ENCODE peak calls at places on chromosomes 6 and 20, in six cellular contexts. One of them, this sample, is unnamed.

GRCh38 chr6:50862172-50862571 is 43.5 kb downstream of the TFAP2B start:
- DNase-seq in H1: no peak
- DNase-seq in GM12892: no peak
- DNase-seq in K562: no peak
- DNase-seq in HepG2: no peak
- DNase-seq in GM12878: no peak
- DNase-seq in this sample: no peak

GRCh38 chr6:43707767-43708166 is 20.2 kb upstream of the MRPS18A start:
- DNase-seq in GM12878: no peak
- DNase-seq in K562: no peak
- DNase-seq in GM12892: no peak
- DNase-seq in H1: no peak
- DNase-seq in HepG2: no peak
- DNase-seq in this sample: no peak

GRCh38 chr20:19249515-19249914 is 37.1 kb downstream of the SLC24A3 start:
- DNase-seq in K562: peak
- DNase-seq in GM12892: no peak
- DNase-seq in HepG2: no peak
- DNase-seq in H1: no peak
- DNase-seq in GM12878: no peak
- DNase-seq in this sample: no peak

GRCh38 chr6:1388927-1389790 is at the start of gene FOXF2:
- DNase-seq in K562: peak
- DNase-seq in HepG2: no peak
- DNase-seq in GM12892: no peak
- DNase-seq in H1: peak
- DNase-seq in GM12878: no peak
- DNase-seq in this sample: no peak

GRCh38 chr6:52371656-52372151 is 9.8 kb downstream of the PAQR8 start:
- DNase-seq in HepG2: peak
- DNase-seq in H1: no peak
- DNase-seq in GM12892: no peak
- DNase-seq in GM12878: no peak
- DNase-seq in K562: no peak
- DNase-seq in this sample: no peak

GRCh38 chr6:107789361-107789760 is 34.8 kb downstream of the SCML4 start:
- DNase-seq in GM12892: no peak
- DNase-seq in K562: no peak
- DNase-seq in GM12878: no peak
- DNase-seq in H1: peak
- DNase-seq in HepG2: no peak
- DNase-seq in this sample: no peak

GRCh38 chr6:155177369-155177961 is 86.3 kb upstream of the CLDN20 start:
- DNase-seq in K562: peak
- DNase-seq in GM12878: no peak
- DNase-seq in HepG2: peak
- DNase-seq in H1: no peak
- DNase-seq in GM12892: no peak
- DNase-seq in this sample: no peak

GRCh38 chr20:11246251-11246775 is 572.5 kb upstream of the JAG1 start:
- DNase-seq in GM12892: no peak
- DNase-seq in K562: no peak
- DNase-seq in HepG2: no peak
- DNase-seq in H1: no peak
- DNase-seq in GM12878: no peak
- DNase-seq in this sample: no peak

GRCh38 chr6:112877134-112878100 is 530.3 kb downstream of the RFPL4B start:
- DNase-seq in HepG2: no peak
- DNase-seq in H1: no peak
- DNase-seq in GM12878: no peak
- DNase-seq in GM12892: no peak
- DNase-seq in K562: no peak
- DNase-seq in this sample: no peak

GRCh38 chr20:58922036-58922435 is 59.0 kb upstream of the NELFCD start:
- DNase-seq in GM12892: no peak
- DNase-seq in K562: no peak
- DNase-seq in H1: no peak
- DNase-seq in HepG2: no peak
- DNase-seq in GM12878: no peak
- DNase-seq in this sample: no peak

GRCh38 chr6:116596815-116597214 is 19.5 kb upstream of the RSPH4A start:
- DNase-seq in GM12878: no peak
- DNase-seq in HepG2: peak
- DNase-seq in H1: no peak
- DNase-seq in K562: no peak
- DNase-seq in GM12892: no peak
- DNase-seq in this sample: no peak

GRCh38 chr6:134253681-134254080 is 64.2 kb downstream of the SGK1 start:
- DNase-seq in GM12892: no peak
- DNase-seq in GM12878: no peak
- DNase-seq in K562: no peak
- DNase-seq in H1: no peak
- DNase-seq in HepG2: peak
- DNase-seq in this sample: no peak

GRCh38 chr20:57672953-57673575 is 36.8 kb downstream of the PMEPA1 start:
- DNase-seq in GM12892: no peak
- DNase-seq in GM12878: no peak
- DNase-seq in HepG2: no peak
- DNase-seq in K562: no peak
- DNase-seq in H1: no peak
- DNase-seq in this sample: no peak

GRCh38 chr20:57671662-57672061 is 38.2 kb downstream of the PMEPA1 start:
- DNase-seq in GM12878: no peak
- DNase-seq in K562: peak
- DNase-seq in GM12892: no peak
- DNase-seq in HepG2: no peak
- DNase-seq in H1: no peak
- DNase-seq in this sample: no peak

GRCh38 chr20:57671072-57671391 is 38.8 kb downstream of the PMEPA1 start:
- DNase-seq in HepG2: no peak
- DNase-seq in GM12878: no peak
- DNase-seq in GM12892: no peak
- DNase-seq in K562: no peak
- DNase-seq in H1: no peak
- DNase-seq in this sample: no peak

GRCh38 chr20:57670288-57671071 is 39.3 kb downstream of the PMEPA1 start:
- DNase-seq in GM12892: no peak
- DNase-seq in K562: no peak
- DNase-seq in GM12878: no peak
- DNase-seq in H1: no peak
- DNase-seq in HepG2: no peak
- DNase-seq in this sample: no peak

GRCh38 chr20:57672164-57672563 is 37.7 kb downstream of the PMEPA1 start:
- DNase-seq in K562: no peak
- DNase-seq in HepG2: no peak
- DNase-seq in H1: no peak
- DNase-seq in GM12892: no peak
- DNase-seq in GM12878: no peak
- DNase-seq in this sample: no peak
- TF ChIP-seq POLR2AphosphoS5 in K562: no peak
- TF ChIP-seq POLR2AphosphoS5 in HepG2: no peak
- TF ChIP-seq POLR2AphosphoS5 in H1: no peak
- TF ChIP-seq POLR2AphosphoS5 in GM12892: no peak
- TF ChIP-seq POLR2AphosphoS5 in GM12878: no peak
- TF ChIP-seq POLR2AphosphoS5 in this sample: no peak

GRCh38 chr6:2971420-2972218 is at the start of gene SERPINB6:
- DNase-seq in HepG2: peak
- DNase-seq in GM12878: no peak
- DNase-seq in K562: peak
- DNase-seq in GM12892: peak
- DNase-seq in H1: peak
- DNase-seq in this sample: no peak
- TF ChIP-seq POLR2A in HepG2: peak
- TF ChIP-seq POLR2A in GM12878: no peak
- TF ChIP-seq POLR2A in K562: peak
- TF ChIP-seq POLR2A in GM12892: no peak
- TF ChIP-seq POLR2A in H1: no peak
- TF ChIP-seq POLR2A in this sample: no peak

GRCh38 chr6:7649037-7649810 is 59.2 kb downstream of the SNRNP48 start:
- DNase-seq in GM12892: no peak
- DNase-seq in H1: no peak
- DNase-seq in HepG2: no peak
- DNase-seq in K562: no peak
- DNase-seq in GM12878: peak
- DNase-seq in this sample: no peak
- TF ChIP-seq TAF1 in GM12892: no peak
- TF ChIP-seq TAF1 in H1: no peak
- TF ChIP-seq TAF1 in HepG2: no peak
- TF ChIP-seq TAF1 in K562: no peak
- TF ChIP-seq TAF1 in GM12878: no peak
- TF ChIP-seq TAF1 in this sample: no peak

GRCh38 chr6:48449002-48449401 is 338.0 kb upstream of the PTCHD4 start:
- DNase-seq in K562: no peak
- DNase-seq in H1: no peak
- DNase-seq in GM12878: no peak
- DNase-seq in HepG2: no peak
- DNase-seq in GM12892: no peak
- DNase-seq in this sample: no peak
- TF ChIP-seq POLR2AphosphoS5 in K562: no peak
- TF ChIP-seq POLR2AphosphoS5 in H1: no peak
- TF ChIP-seq POLR2AphosphoS5 in GM12878: no peak
- TF ChIP-seq POLR2AphosphoS5 in HepG2: no peak
- TF ChIP-seq POLR2AphosphoS5 in GM12892: no peak
- TF ChIP-seq POLR2AphosphoS5 in this sample: no peak

GRCh38 chr20:41617931-41618806 is at the start of gene CHD6:
- DNase-seq in GM12892: peak
- DNase-seq in K562: peak
- DNase-seq in H1: peak
- DNase-seq in GM12878: peak
- DNase-seq in HepG2: peak
- DNase-seq in this sample: peak
- TF ChIP-seq POLR2A in GM12892: no peak
- TF ChIP-seq POLR2A in K562: peak
- TF ChIP-seq POLR2A in H1: peak
- TF ChIP-seq POLR2A in GM12878: no peak
- TF ChIP-seq POLR2A in HepG2: peak
- TF ChIP-seq POLR2A in this sample: peak

GRCh38 chr6:90788781-90789180 is 201.9 kb upstream of the MAP3K7 start:
- DNase-seq in GM12878: no peak
- DNase-seq in H1: no peak
- DNase-seq in K562: no peak
- DNase-seq in GM12892: no peak
- DNase-seq in HepG2: no peak
- DNase-seq in this sample: no peak

GRCh38 chr6:90787411-90787810 is 200.5 kb upstream of the MAP3K7 start:
- DNase-seq in GM12892: no peak
- DNase-seq in K562: no peak
- DNase-seq in GM12878: no peak
- DNase-seq in H1: no peak
- DNase-seq in HepG2: no peak
- DNase-seq in this sample: no peak

GRCh38 chr6:90790696-90791095 is 203.8 kb upstream of the MAP3K7 start:
- DNase-seq in GM12878: no peak
- DNase-seq in H1: no peak
- DNase-seq in HepG2: no peak
- DNase-seq in K562: no peak
- DNase-seq in GM12892: no peak
- DNase-seq in this sample: no peak

GRCh38 chr6:90793771-90794170 is 206.9 kb upstream of the MAP3K7 start:
- DNase-seq in GM12892: no peak
- DNase-seq in H1: no peak
- DNase-seq in GM12878: no peak
- DNase-seq in HepG2: no peak
- DNase-seq in K562: no peak
- DNase-seq in this sample: no peak

GRCh38 chr6:90790058-90790457 is 203.2 kb upstream of the MAP3K7 start:
- DNase-seq in GM12892: no peak
- DNase-seq in HepG2: no peak
- DNase-seq in GM12878: no peak
- DNase-seq in H1: no peak
- DNase-seq in K562: no peak
- DNase-seq in this sample: no peak
- TF ChIP-seq TAF1 in GM12892: no peak
- TF ChIP-seq TAF1 in HepG2: no peak
- TF ChIP-seq TAF1 in GM12878: no peak
- TF ChIP-seq TAF1 in H1: no peak
- TF ChIP-seq TAF1 in K562: no peak
- TF ChIP-seq TAF1 in this sample: no peak

DNA sequence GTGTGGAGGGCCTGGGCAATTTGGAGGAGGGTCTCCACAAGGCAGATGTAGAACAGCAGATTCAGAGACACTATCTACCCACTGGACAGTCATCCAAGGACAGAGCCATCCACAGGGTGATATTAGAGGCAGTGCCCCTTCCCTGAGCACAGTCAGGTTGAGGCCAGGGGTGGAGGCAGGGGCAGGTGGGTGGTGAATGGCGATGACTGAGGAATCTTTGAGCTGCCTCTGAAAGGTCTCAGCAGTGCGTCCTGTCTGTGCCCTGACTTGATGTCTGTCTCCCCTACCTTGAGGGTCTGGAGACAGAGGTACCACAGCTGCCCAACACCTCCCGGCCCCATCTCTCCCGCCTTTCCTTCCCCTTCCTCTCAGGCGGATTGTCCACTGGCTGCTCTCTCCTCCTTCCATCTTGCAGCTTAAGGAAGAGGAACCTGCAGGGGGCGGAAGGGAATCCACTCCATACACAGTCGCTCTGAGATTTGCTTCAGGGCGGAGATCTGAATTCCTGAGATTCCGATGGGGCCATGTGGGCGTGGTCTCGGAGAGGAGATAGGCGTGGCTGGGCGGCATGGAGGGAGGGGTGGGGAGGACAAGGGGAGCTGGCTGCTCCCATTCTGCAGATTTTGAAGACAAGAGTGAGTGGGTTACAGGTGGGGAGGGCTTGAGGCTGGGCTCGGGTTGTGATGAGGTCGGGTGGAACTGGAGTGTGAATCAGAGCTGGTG is 1.7 kb downstream of the MUCL3 start:
- DNase-seq in H1: peak
- DNase-seq in GM12892: no peak
- DNase-seq in K562: peak
- DNase-seq in HepG2: peak
- DNase-seq in GM12878: no peak
- DNase-seq in this sample: no peak
- TF ChIP-seq POLR2AphosphoS5 in H1: peak
- TF ChIP-seq POLR2AphosphoS5 in GM12892: no peak
- TF ChIP-seq POLR2AphosphoS5 in K562: no peak
- TF ChIP-seq POLR2AphosphoS5 in HepG2: no peak
- TF ChIP-seq POLR2AphosphoS5 in GM12878: no peak
- TF ChIP-seq POLR2AphosphoS5 in this sample: no peak

GRCh38 chr6:26362836-26363220 is 2.2 kb upstream of the BTN3A2 start:
- DNase-seq in GM12878: no peak
- DNase-seq in H1: no peak
- DNase-seq in HepG2: no peak
- DNase-seq in GM12892: no peak
- DNase-seq in K562: no peak
- DNase-seq in this sample: no peak

GRCh38 chr6:26362093-26362835 is 2.7 kb upstream of the BTN3A2 start:
- DNase-seq in HepG2: peak
- DNase-seq in H1: no peak
- DNase-seq in K562: no peak
- DNase-seq in GM12892: no peak
- DNase-seq in GM12878: no peak
- DNase-seq in this sample: no peak

GRCh38 chr6:26358511-26358981 is 6.5 kb upstream of the BTN3A2 start:
- DNase-seq in GM12878: peak
- DNase-seq in H1: no peak
- DNase-seq in GM12892: no peak
- DNase-seq in K562: no peak
- DNase-seq in HepG2: no peak
- DNase-seq in this sample: peak

GRCh38 chr6:26361544-26361943 is 3.5 kb upstream of the BTN3A2 start:
- DNase-seq in HepG2: no peak
- DNase-seq in H1: no peak
- DNase-seq in GM12892: no peak
- DNase-seq in K562: no peak
- DNase-seq in GM12878: no peak
- DNase-seq in this sample: no peak

GRCh38 chr6:26360451-26361416 is 4.3 kb upstream of the BTN3A2 start:
- DNase-seq in GM12878: no peak
- DNase-seq in H1: no peak
- DNase-seq in HepG2: no peak
- DNase-seq in K562: no peak
- DNase-seq in GM12892: no peak
- DNase-seq in this sample: no peak
- TF ChIP-seq POLR2A in GM12878: no peak
- TF ChIP-seq POLR2A in H1: no peak
- TF ChIP-seq POLR2A in HepG2: no peak
- TF ChIP-seq POLR2A in K562: no peak
- TF ChIP-seq POLR2A in GM12892: no peak
- TF ChIP-seq POLR2A in this sample: no peak

This sample was measured in GM12891.